ENCODE peak calls at places on chromosomes 7 and 10, in six cellular contexts. One of them, this sample, is unnamed.

GRCh38 chr10:51145388-51145787 is 71.1 kb downstream of the PRKG1 start:
- DNase-seq in uterus: no peak
- DNase-seq in ovary: no peak
- DNase-seq in body of pancreas: no peak
- DNase-seq in sigmoid colon: no peak
- DNase-seq in stomach: no peak
- DNase-seq in this sample: no peak

GRCh38 chr10:96512524-96512991 is 1.2 kb downstream of the TLL2 start:
- DNase-seq in uterus: no peak
- DNase-seq in ovary: peak; percentile 31
- DNase-seq in body of pancreas: peak; percentile 16
- DNase-seq in sigmoid colon: no peak
- DNase-seq in stomach: no peak
- DNase-seq in this sample: no peak

GRCh38 chr10:30986027-30986672 is 45.5 kb downstream of the ZNF438 start:
- DNase-seq in uterus: no peak
- DNase-seq in ovary: no peak
- DNase-seq in body of pancreas: no peak
- DNase-seq in sigmoid colon: no peak
- DNase-seq in stomach: no peak
- DNase-seq in this sample: no peak

GRCh38 chr7:96246972-96247371 is 74.9 kb downstream of the SLC25A13 start:
- DNase-seq in uterus: no peak
- DNase-seq in ovary: no peak
- DNase-seq in body of pancreas: no peak
- DNase-seq in sigmoid colon: no peak
- DNase-seq in stomach: no peak
- DNase-seq in this sample: no peak

GRCh38 chr7:74480861-74481417 is 27.2 kb downstream of the GTF2IRD1 start:
- DNase-seq in uterus: peak; percentile 65
- DNase-seq in ovary: peak; percentile 65
- DNase-seq in body of pancreas: peak; percentile 62
- DNase-seq in sigmoid colon: peak; percentile 84
- DNase-seq in stomach: peak; percentile 53
- DNase-seq in this sample: no peak

GRCh38 chr10:58743466-58744115 is 230.9 kb downstream of the BICC1 start:
- DNase-seq in uterus: no peak
- DNase-seq in ovary: no peak
- DNase-seq in body of pancreas: no peak
- DNase-seq in sigmoid colon: no peak
- DNase-seq in stomach: no peak
- DNase-seq in this sample: no peak

GRCh38 chr10:75466886-75467285 is 35.5 kb downstream of the LRMDA start:
- DNase-seq in uterus: peak; percentile 75
- DNase-seq in ovary: no peak
- DNase-seq in body of pancreas: no peak
- DNase-seq in sigmoid colon: no peak
- DNase-seq in stomach: no peak
- DNase-seq in this sample: no peak

GRCh38 chr10:36023939-36024338 is 381.8 kb upstream of the FZD8 start:
- DNase-seq in uterus: no peak
- DNase-seq in ovary: no peak
- DNase-seq in body of pancreas: peak; percentile 16
- DNase-seq in sigmoid colon: no peak
- DNase-seq in stomach: no peak
- DNase-seq in this sample: peak; percentile 51

GRCh38 chr10:35639651-35640311 is 2.3 kb downstream of the FZD8 start:
- DNase-seq in uterus: peak; percentile 22
- DNase-seq in ovary: peak; percentile 29
- DNase-seq in body of pancreas: peak; percentile 31
- DNase-seq in sigmoid colon: peak; percentile 74
- DNase-seq in stomach: peak; percentile 33
- DNase-seq in this sample: no peak

GRCh38 chr10:48467669-48468068 is 137.2 kb downstream of the ARHGAP22 start:
- DNase-seq in uterus: no peak
- DNase-seq in ovary: no peak
- DNase-seq in body of pancreas: no peak
- DNase-seq in sigmoid colon: no peak
- DNase-seq in stomach: peak; percentile 9
- DNase-seq in this sample: no peak

GRCh38 chr7:4286281-4286680 is 395.8 kb upstream of the FOXK1 start:
- DNase-seq in uterus: no peak
- DNase-seq in ovary: no peak
- DNase-seq in body of pancreas: no peak
- DNase-seq in sigmoid colon: no peak
- DNase-seq in stomach: no peak
- DNase-seq in this sample: no peak

GRCh38 chr10:6404127-6405072 is 175.7 kb downstream of the PRKCQ start:
- DNase-seq in uterus: no peak
- DNase-seq in ovary: no peak
- DNase-seq in body of pancreas: no peak
- DNase-seq in sigmoid colon: no peak
- DNase-seq in stomach: no peak
- DNase-seq in this sample: no peak

GRCh38 chr7:139767561-139767982 is 10.2 kb downstream of the HIPK2 start:
- DNase-seq in uterus: no peak
- DNase-seq in ovary: no peak
- DNase-seq in body of pancreas: no peak
- DNase-seq in sigmoid colon: no peak
- DNase-seq in stomach: no peak
- DNase-seq in this sample: no peak

GRCh38 chr7:6398943-6399342 is 48.8 kb downstream of the DAGLB start:
- DNase-seq in uterus: no peak
- DNase-seq in ovary: no peak
- DNase-seq in body of pancreas: no peak
- DNase-seq in sigmoid colon: no peak
- DNase-seq in stomach: no peak
- DNase-seq in this sample: no peak

GRCh38 chr7:2525931-2526630 is 6.5 kb downstream of the LFNG start:
- DNase-seq in uterus: no peak
- DNase-seq in ovary: no peak
- DNase-seq in body of pancreas: no peak
- DNase-seq in sigmoid colon: no peak
- DNase-seq in stomach: no peak
- DNase-seq in this sample: no peak

GRCh38 chr7:14021069-14021468 is 31.6 kb upstream of the ETV1 start:
- DNase-seq in uterus: no peak
- DNase-seq in ovary: no peak
- DNase-seq in body of pancreas: no peak
- DNase-seq in sigmoid colon: no peak
- DNase-seq in stomach: no peak
- DNase-seq in this sample: peak; percentile 34

GRCh38 chr7:110988890-110989501 is 101.9 kb upstream of the LRRN3 start:
- DNase-seq in uterus: no peak
- DNase-seq in ovary: no peak
- DNase-seq in body of pancreas: no peak
- DNase-seq in sigmoid colon: no peak
- DNase-seq in stomach: no peak
- DNase-seq in this sample: no peak

GRCh38 chr10:8392216-8392615 is 337.7 kb downstream of the GATA3 start:
- DNase-seq in uterus: no peak
- DNase-seq in ovary: no peak
- DNase-seq in body of pancreas: no peak
- DNase-seq in sigmoid colon: no peak
- DNase-seq in stomach: no peak
- DNase-seq in this sample: no peak

GRCh38 chr10:90865400-90865799 is 6.4 kb upstream of the RPP30 start:
- DNase-seq in uterus: no peak
- DNase-seq in ovary: no peak
- DNase-seq in body of pancreas: no peak
- DNase-seq in sigmoid colon: no peak
- DNase-seq in stomach: no peak
- DNase-seq in this sample: no peak

GRCh38 chr7:147485660-147486210 is 1104.8 kb upstream of the C7orf33 start:
- DNase-seq in uterus: no peak
- DNase-seq in ovary: no peak
- DNase-seq in body of pancreas: no peak
- DNase-seq in sigmoid colon: no peak
- DNase-seq in stomach: no peak
- DNase-seq in this sample: no peak

GRCh38 chr7:41559426-41559825 is 143.5 kb downstream of the INHBA start:
- DNase-seq in uterus: no peak
- DNase-seq in ovary: no peak
- DNase-seq in body of pancreas: no peak
- DNase-seq in sigmoid colon: no peak
- DNase-seq in stomach: no peak
- DNase-seq in this sample: no peak

GRCh38 chr7:67392596-67393438 is 396.2 kb downstream of the TYW1 start:
- DNase-seq in uterus: no peak
- DNase-seq in ovary: no peak
- DNase-seq in body of pancreas: no peak
- DNase-seq in sigmoid colon: no peak
- DNase-seq in stomach: no peak
- DNase-seq in this sample: no peak

GRCh38 chr7:120829487-120829886 is 28.5 kb downstream of the TSPAN12 start:
- DNase-seq in uterus: no peak
- DNase-seq in ovary: no peak
- DNase-seq in body of pancreas: no peak
- DNase-seq in sigmoid colon: no peak
- DNase-seq in stomach: no peak
- DNase-seq in this sample: no peak

GRCh38 chr10:95907454-95908253 is at the start of gene CC2D2B:
- DNase-seq in uterus: peak; percentile 82
- DNase-seq in ovary: peak; percentile 82
- DNase-seq in body of pancreas: peak; percentile 83
- DNase-seq in sigmoid colon: peak; percentile 90
- DNase-seq in stomach: peak; percentile 84
- DNase-seq in this sample: peak; percentile 86

GRCh38 chr10:89367529-89367928 is 10.3 kb upstream of the IFIT1B start:
- DNase-seq in uterus: no peak
- DNase-seq in ovary: no peak
- DNase-seq in body of pancreas: peak; percentile 25
- DNase-seq in sigmoid colon: no peak
- DNase-seq in stomach: no peak
- DNase-seq in this sample: no peak

GRCh38 chr10:74822583-74823089 is 3.8 kb upstream of the KAT6B start:
- DNase-seq in uterus: peak; percentile 29
- DNase-seq in ovary: no peak
- DNase-seq in body of pancreas: no peak
- DNase-seq in sigmoid colon: no peak
- DNase-seq in stomach: no peak
- DNase-seq in this sample: no peak

GRCh38 chr10:133511907-133512528 is 15.1 kb upstream of the CYP2E1 start:
- DNase-seq in uterus: no peak
- DNase-seq in ovary: no peak
- DNase-seq in body of pancreas: no peak
- DNase-seq in sigmoid colon: no peak
- DNase-seq in stomach: no peak
- DNase-seq in this sample: no peak

GRCh38 chr10:17445400-17445998 is 8.9 kb downstream of the ST8SIA6 start:
- DNase-seq in uterus: no peak
- DNase-seq in ovary: no peak
- DNase-seq in body of pancreas: no peak
- DNase-seq in sigmoid colon: no peak
- DNase-seq in stomach: no peak
- DNase-seq in this sample: no peak
- TF ChIP-seq POLR2A in uterus: no peak
- TF ChIP-seq POLR2A in ovary: no peak
- TF ChIP-seq POLR2A in body of pancreas: no peak
- TF ChIP-seq POLR2A in sigmoid colon: no peak
- TF ChIP-seq POLR2A in stomach: no peak
- TF ChIP-seq POLR2A in this sample: no peak

GRCh38 chr7:112789824-112790650 is at the start of gene TMEM168:
- DNase-seq in uterus: peak; percentile 58
- DNase-seq in ovary: peak; percentile 80
- DNase-seq in body of pancreas: peak; percentile 60
- DNase-seq in sigmoid colon: peak; percentile 84
- DNase-seq in stomach: peak; percentile 86
- DNase-seq in this sample: peak; percentile 33
- TF ChIP-seq POLR2A in uterus: peak; percentile 53
- TF ChIP-seq POLR2A in ovary: no peak
- TF ChIP-seq POLR2A in body of pancreas: no peak
- TF ChIP-seq POLR2A in sigmoid colon: peak; percentile 49
- TF ChIP-seq POLR2A in stomach: no peak
- TF ChIP-seq POLR2A in this sample: peak; percentile 82

GRCh38 chr7:135743907-135744789 is 4.5 kb downstream of the FAM180A start:
- DNase-seq in uterus: no peak
- DNase-seq in ovary: no peak
- DNase-seq in body of pancreas: no peak
- DNase-seq in sigmoid colon: no peak
- DNase-seq in stomach: no peak
- DNase-seq in this sample: no peak

GRCh38 chr7:135748770-135749169 is at the start of gene FAM180A:
- DNase-seq in uterus: peak; percentile 76
- DNase-seq in ovary: peak; percentile 71
- DNase-seq in body of pancreas: peak; percentile 14
- DNase-seq in sigmoid colon: peak; percentile 91
- DNase-seq in stomach: no peak
- DNase-seq in this sample: no peak

GRCh38 chr7:135744938-135745701 is 3.5 kb downstream of the FAM180A start:
- DNase-seq in uterus: no peak
- DNase-seq in ovary: no peak
- DNase-seq in body of pancreas: no peak
- DNase-seq in sigmoid colon: no peak
- DNase-seq in stomach: no peak
- DNase-seq in this sample: peak; percentile 60

GRCh38 chr7:135747366-135747765 is 1.2 kb downstream of the FAM180A start:
- DNase-seq in uterus: no peak
- DNase-seq in ovary: no peak
- DNase-seq in body of pancreas: no peak
- DNase-seq in sigmoid colon: no peak
- DNase-seq in stomach: no peak
- DNase-seq in this sample: no peak

GRCh38 chr7:135745702-135746312 is 2.8 kb downstream of the FAM180A start:
- DNase-seq in uterus: peak; percentile 84
- DNase-seq in ovary: no peak
- DNase-seq in body of pancreas: peak; percentile 39
- DNase-seq in sigmoid colon: peak; percentile 90
- DNase-seq in stomach: no peak
- DNase-seq in this sample: peak; percentile 68
- TF ChIP-seq POLR2A in uterus: no peak
- TF ChIP-seq POLR2A in ovary: no peak
- TF ChIP-seq POLR2A in body of pancreas: no peak
- TF ChIP-seq POLR2A in sigmoid colon: no peak
- TF ChIP-seq POLR2A in stomach: no peak
- TF ChIP-seq POLR2A in this sample: peak; percentile 46

DNA sequence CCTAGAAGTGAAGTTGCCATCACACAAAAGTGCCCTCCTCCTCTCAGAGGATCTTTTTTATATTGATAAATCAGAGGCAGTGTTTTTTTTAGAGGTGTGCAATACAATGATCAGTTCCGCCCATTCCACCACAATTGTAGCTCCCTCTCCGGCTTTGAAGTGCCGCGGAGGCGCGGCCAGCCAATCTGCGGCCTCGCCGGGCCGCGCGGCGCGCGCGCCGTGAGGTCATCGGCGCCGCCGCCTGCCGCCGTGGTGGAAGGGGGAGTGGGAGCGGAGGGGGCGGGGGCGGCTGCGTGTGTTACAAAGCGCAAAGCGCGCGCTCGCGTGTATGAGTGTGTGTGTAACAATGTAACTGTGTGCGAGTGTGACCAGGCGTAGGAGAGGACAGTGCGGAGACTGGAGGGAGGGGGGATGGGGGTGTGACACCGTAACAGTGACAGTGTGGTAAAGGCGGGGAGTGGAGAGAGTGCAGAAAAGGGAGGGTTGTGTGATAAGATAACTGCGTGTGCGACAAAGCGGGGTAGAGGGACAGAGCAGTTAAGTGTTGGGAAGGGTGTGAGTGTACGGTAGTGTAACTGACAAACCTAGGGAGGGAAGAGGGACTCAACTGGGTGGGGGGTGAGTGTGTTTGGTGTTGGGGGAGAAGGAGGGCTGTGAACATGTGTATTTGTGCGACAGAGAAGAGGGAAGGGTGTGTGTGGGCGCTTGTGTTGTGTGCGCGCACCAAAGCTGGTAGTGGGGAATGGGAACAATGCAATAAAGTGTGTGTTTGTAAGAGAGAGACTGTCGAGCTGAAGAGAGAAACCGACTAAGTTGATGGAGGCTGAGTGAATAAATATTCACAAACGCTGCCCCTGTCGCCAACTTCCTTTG is at the start of gene SP8:
- DNase-seq in uterus: no peak
- DNase-seq in ovary: no peak
- DNase-seq in body of pancreas: no peak
- DNase-seq in sigmoid colon: no peak
- DNase-seq in stomach: no peak
- DNase-seq in this sample: peak; percentile 95
- TF ChIP-seq POLR2A in uterus: no peak
- TF ChIP-seq POLR2A in ovary: no peak
- TF ChIP-seq POLR2A in body of pancreas: no peak
- TF ChIP-seq POLR2A in sigmoid colon: no peak
- TF ChIP-seq POLR2A in stomach: no peak
- TF ChIP-seq POLR2A in this sample: no peak